ENCODE peak calls at places on chromosome 14, in seven cellular contexts. Z, V, F, E, N, Q and A are unnamed samples. For H3K4me1, the result is how much of the 10 kb centered on the place peaks cover.

GRCh38 chr14:90587252-90587910 is 190.6 kb downstream of the CALM1 start:
- DNase-seq in Z (no peak), V (no peak), F (no peak), Q (no peak), N (no peak), E (no peak), A (no peak)

GRCh38 chr14:90664911-90665695 is 151.1 kb downstream of the TTC7B start:
- DNase-seq in F (no peak), E (no peak), Q (no peak), N (no peak), V (no peak), Z (no peak), A (no peak)

GRCh38 chr14:89849931-89850330 is 104.6 kb downstream of the EFCAB11 start:
- DNase-seq in Q (no peak), N (no peak), Z (no peak), V (peak), E (no peak), F (no peak), A (no peak)

GRCh38 chr14:20799955-20800544 is 2.6 kb downstream of the RNASE1 start:
- DNase-seq in V (no peak), N (no peak), E (no peak), Q (no peak), F (peak), Z (peak), A (no peak)

GRCh38 chr14:61420326-61420725 is 98.9 kb downstream of the PRKCH start:
- DNase-seq in Q (peak), F (no peak), V (peak), N (peak), Z (no peak), E (no peak), A (no peak)

GRCh38 chr14:91295851-91296796 is 51.6 kb upstream of the GPR68 start:
- DNase-seq in N (no peak), Z (no peak), F (no peak), E (no peak), Q (no peak), V (no peak), A (no peak)

GRCh38 chr14:74754899-74755298 is 8.2 kb upstream of the YLPM1 start:
- DNase-seq in V (no peak), N (no peak), F (no peak), E (no peak), Z (no peak), Q (no peak), A (no peak)

GRCh38 chr14:71362920-71363584 is 455.8 kb downstream of the PCNX1 start:
- DNase-seq in V (peak), F (no peak), N (no peak), Q (no peak), Z (no peak), E (no peak), A (no peak)

GRCh38 chr14:42994001-42994736 is 1387.5 kb downstream of the LRFN5 start:
- DNase-seq in Z (no peak), F (no peak), E (no peak), V (peak), N (peak), Q (no peak), A (no peak)

GRCh38 chr14:84228702-84229101 is 1301.2 kb upstream of the FLRT2 start:
- DNase-seq in V (no peak), N (no peak), Z (no peak), Q (no peak), F (no peak), E (no peak), A (no peak)

GRCh38 chr14:63454863-63455622 is 88.1 kb downstream of the PPP2R5E start:
- DNase-seq in F (no peak), E (no peak), N (no peak), Z (no peak), Q (no peak), V (peak), A (no peak)

GRCh38 chr14:63174760-63175191 is 29.5 kb upstream of the RHOJ start:
- DNase-seq in F (peak), Q (peak), V (peak), N (no peak), Z (no peak), E (no peak), A (no peak)

GRCh38 chr14:87170179-87170578 is 822.8 kb downstream of the GALC start:
- DNase-seq in E (no peak), V (no peak), Z (no peak), Q (no peak), F (no peak), N (no peak), A (no peak)

GRCh38 chr14:54881235-54881760 is 21.3 kb downstream of the GCH1 start:
- DNase-seq in V (peak), N (no peak), Z (peak), E (peak), F (peak), Q (no peak), A (no peak)

GRCh38 chr14:93838253-93838652 is 50.0 kb upstream of the PRIMA1 start:
- DNase-seq in N (no peak), V (no peak), F (no peak), E (no peak), Q (no peak), Z (no peak), A (no peak)

GRCh38 chr14:34310724-34311123 is 151.3 kb downstream of the SPTSSA start:
- DNase-seq in F (no peak), V (no peak), Q (no peak), N (no peak), Z (no peak), E (no peak), A (no peak)

GRCh38 chr14:90624732-90625444 is 191.3 kb downstream of the TTC7B start:
- DNase-seq in N (no peak), F (no peak), Q (no peak), Z (no peak), E (no peak), V (no peak), A (no peak)

GRCh38 chr14:91164676-91165075 is 50.8 kb downstream of the DGLUCY start:
- DNase-seq in F (no peak), E (no peak), Z (no peak), Q (no peak), N (peak), V (no peak), A (no peak)

GRCh38 chr14:55450124-55450523 is 9.7 kb upstream of the TBPL2 start:
- DNase-seq in N (no peak), Q (no peak), F (no peak), V (no peak), E (no peak), Z (no peak), A (no peak)

GRCh38 chr14:92514844-92515509 is 1.4 kb downstream of the RIN3 start:
- DNase-seq in E (no peak), Q (no peak), V (no peak), Z (peak), N (no peak), F (no peak), A (no peak)
- H3K4me1 ChIP-seq in E (under half), Q (under half), V (under half), Z (under half), N (under half), F (under half), A (half or more)

GRCh38 chr14:22509036-22509709 is 79.9 kb downstream of the DAD1 start:
- DNase-seq in E (no peak), N (no peak), V (no peak), Q (no peak), Z (no peak), F (no peak), A (no peak)
- H3K4me3 ChIP-seq in E (peak), N (no peak), V (no peak), Q (no peak), Z (no peak), F (no peak), A (peak)

DNA sequence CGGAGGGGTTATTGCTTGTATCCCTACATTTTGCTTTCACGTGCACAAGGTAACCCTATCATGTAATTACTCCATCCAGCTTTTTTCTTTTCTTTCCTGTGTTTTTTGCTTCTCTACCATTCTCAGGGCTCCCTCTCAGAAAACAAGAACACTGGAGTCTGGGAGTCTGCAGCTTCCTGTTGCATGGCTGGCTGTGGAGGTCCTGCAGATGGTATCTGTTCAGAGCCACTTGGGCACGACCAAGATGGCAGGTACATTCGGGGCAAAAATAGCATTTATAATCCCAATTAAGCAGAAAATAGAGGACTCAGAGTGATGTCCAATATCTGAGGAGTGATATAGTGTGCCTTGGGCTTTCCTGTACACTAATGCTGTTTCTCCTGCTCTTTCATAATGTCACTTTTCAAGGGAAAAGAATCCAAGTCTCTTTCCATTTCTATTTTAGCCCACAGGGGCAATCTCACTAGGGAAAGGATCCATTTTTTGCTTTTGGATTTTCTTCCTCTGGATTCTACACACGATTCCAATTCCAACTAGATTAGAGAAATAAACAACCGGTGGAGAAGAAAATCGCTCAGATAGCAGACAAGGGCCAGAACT is 3.2 kb upstream of the NUMB start:
- DNase-seq in N (no peak), Q (no peak), F (no peak), E (no peak), V (no peak), Z (no peak), A (no peak)
- H3K4me1 ChIP-seq in N (under half), Q (under half), F (half or more), E (under half), V (under half), Z (under half), A (under half)

GRCh38 chr14:35402323-35403084 is 2.0 kb downstream of the NFKBIA start:
- DNase-seq in F (peak), Z (peak), E (peak), Q (no peak), V (no peak), N (no peak), A (no peak)
- H3K4me3 ChIP-seq in F (peak), Z (peak), E (peak), Q (no peak), V (peak), N (peak), A (peak)

GRCh38 chr14:68251766-68252100 is 432.2 kb downstream of the RAD51B start:
- DNase-seq in Q (no peak), Z (no peak), E (no peak), F (no peak), V (no peak), N (no peak), A (no peak)

GRCh38 chr14:68254669-68255527 is 435.3 kb downstream of the RAD51B start:
- DNase-seq in E (no peak), N (no peak), Q (no peak), V (no peak), F (no peak), Z (no peak), A (no peak)

GRCh38 chr14:68253878-68254528 is 434.4 kb downstream of the RAD51B start:
- DNase-seq in Q (no peak), Z (no peak), N (no peak), F (no peak), E (no peak), V (no peak), A (no peak)

GRCh38 chr14:68250950-68251765 is 431.6 kb downstream of the RAD51B start:
- DNase-seq in V (no peak), F (no peak), Z (no peak), E (no peak), N (peak), Q (no peak), A (no peak)

DNA sequence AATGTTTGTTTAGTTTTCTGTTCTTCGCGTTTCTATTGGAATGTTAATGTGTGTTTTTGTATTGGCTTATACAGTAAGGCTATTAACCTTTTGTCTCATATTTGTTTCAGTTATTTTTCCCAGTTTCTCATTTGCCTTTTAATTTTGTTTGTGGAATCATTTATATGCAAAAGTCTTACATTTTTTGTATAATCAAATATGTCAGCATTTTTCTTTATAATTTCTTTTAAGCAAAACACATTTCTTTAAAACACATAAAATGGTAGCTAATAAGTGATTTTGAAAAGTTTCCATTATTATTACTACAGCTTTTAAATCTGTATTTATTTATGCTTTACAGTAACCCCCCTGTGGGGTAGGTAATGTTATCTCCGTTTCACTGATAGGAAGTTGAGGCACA is 433.8 kb downstream of the RAD51B start:
- DNase-seq in N (no peak), Q (no peak), F (no peak), V (no peak), Z (no peak), E (no peak), A (no peak)
- H3K4me1 ChIP-seq in N (half or more), Q (half or more), F (half or more), V (under half), Z (under half), E (under half), A (under half)

DNA sequence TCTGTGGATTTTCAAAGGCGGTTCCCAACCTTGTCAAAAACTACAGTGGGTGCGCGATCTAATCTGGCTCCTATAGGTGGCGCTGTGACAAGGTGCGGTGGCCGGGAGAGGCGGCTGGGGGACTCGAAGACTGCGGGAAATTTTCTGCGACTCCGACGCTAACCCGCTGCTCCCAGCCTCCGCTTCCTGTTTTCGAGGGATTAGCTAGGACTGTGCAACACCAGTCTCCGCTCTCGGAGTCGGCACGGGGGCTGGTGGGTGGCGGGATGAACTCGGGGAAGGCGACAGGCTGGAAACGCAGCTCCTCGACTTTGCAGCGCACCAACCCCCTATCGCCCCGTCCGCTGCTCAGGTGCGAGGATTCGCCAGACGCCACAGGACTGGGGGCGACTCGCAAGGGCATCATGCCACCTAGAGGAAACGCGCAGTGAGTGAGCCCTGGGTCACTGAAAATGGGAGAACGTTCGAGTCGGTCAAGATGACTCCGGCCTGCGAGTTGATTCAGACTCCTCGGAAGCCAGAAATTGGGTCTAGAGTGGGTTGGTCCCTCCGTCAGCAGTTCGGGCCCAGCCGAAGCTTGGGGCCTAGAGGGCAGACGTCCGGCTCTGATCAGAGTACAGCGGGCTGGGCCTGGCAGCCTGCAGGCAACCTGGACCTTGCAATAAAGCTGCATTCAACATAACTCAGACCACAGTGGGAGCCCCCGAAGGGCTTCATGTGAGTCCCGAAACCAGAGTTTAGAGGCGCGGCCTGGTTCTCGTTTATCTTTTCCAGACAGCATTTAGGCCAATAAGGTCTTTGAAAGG is 5.5 kb upstream of the PAX9 start:
- DNase-seq in N (no peak), Z (no peak), Q (peak), F (no peak), E (no peak), V (no peak), A (no peak)
- H3K4me3 ChIP-seq in N (no peak), Z (no peak), Q (peak), F (peak), E (no peak), V (no peak), A (no peak)

DNA sequence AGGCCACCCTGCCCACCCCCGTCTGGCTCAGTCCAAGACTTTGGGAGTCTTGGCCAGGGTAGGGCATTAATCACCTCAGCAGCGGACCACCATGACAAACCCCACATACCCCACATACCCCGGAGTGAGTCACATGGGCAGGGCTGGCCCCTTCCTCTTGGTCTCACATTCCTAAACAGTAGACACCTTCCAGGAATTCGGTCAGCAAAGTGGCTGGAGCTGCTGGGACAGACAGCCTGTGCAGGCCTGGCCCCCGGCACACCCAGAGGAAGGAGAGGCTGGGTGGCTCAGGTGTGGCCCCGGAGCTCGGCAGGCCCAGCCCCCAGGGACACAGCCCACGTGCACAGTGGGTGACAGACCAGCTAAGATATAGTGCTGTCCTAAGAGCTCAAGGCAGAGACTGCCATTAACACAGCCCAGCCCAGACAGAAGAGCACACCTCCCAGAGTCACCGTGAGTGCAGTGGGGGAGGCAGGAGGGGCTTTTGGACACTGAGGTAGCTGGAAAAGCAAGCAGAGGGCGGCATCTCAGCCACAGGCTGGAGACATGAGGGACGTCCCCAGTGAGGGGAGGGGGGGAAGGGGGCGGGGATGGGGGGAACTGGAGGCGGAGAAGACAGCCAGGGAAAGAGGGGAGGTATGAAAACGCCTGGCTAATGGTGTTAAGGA is 24.0 kb downstream of the CCDC85C start:
- DNase-seq in F (no peak), E (no peak), N (peak), Z (peak), Q (peak), V (peak), A (no peak)
- H3K4me1 ChIP-seq in F (under half), E (under half), N (half or more), Z (under half), Q (half or more), V (half or more), A (under half)

GRCh38 chr14:106044515-106044914 is 518.1 kb downstream of the TMEM121 start:
- DNase-seq in F (no peak), V (no peak), E (no peak), Q (no peak), Z (no peak), N (no peak), A (no peak)
- H3K4me3 ChIP-seq in F (no peak), V (no peak), E (no peak), Q (no peak), Z (no peak), N (no peak), A (no peak)

GRCh38 chr14:103880986-103881926 is 33.9 kb upstream of the PPP1R13B start:
- DNase-seq in F (no peak), N (no peak), Z (no peak), E (no peak), Q (no peak), V (no peak), A (no peak)

GRCh38 chr14:103879570-103880333 is 32.4 kb upstream of the PPP1R13B start:
- DNase-seq in V (peak), N (no peak), E (no peak), Z (peak), F (no peak), Q (no peak), A (no peak)

GRCh38 chr14:103879118-103879569 is 31.8 kb upstream of the PPP1R13B start:
- DNase-seq in N (no peak), Z (no peak), Q (no peak), E (no peak), F (no peak), V (no peak), A (no peak)

GRCh38 chr14:103881927-103882281 is 34.5 kb upstream of the PPP1R13B start:
- DNase-seq in Q (no peak), N (no peak), F (no peak), E (no peak), V (no peak), Z (no peak), A (no peak)

GRCh38 chr14:103880334-103880985 is 33.1 kb upstream of the PPP1R13B start:
- DNase-seq in Z (peak), E (peak), V (peak), F (peak), Q (no peak), N (no peak), A (peak)
- H3K4me1 ChIP-seq in Z (under half), E (under half), V (under half), F (under half), Q (under half), N (under half), A (under half)

DNA sequence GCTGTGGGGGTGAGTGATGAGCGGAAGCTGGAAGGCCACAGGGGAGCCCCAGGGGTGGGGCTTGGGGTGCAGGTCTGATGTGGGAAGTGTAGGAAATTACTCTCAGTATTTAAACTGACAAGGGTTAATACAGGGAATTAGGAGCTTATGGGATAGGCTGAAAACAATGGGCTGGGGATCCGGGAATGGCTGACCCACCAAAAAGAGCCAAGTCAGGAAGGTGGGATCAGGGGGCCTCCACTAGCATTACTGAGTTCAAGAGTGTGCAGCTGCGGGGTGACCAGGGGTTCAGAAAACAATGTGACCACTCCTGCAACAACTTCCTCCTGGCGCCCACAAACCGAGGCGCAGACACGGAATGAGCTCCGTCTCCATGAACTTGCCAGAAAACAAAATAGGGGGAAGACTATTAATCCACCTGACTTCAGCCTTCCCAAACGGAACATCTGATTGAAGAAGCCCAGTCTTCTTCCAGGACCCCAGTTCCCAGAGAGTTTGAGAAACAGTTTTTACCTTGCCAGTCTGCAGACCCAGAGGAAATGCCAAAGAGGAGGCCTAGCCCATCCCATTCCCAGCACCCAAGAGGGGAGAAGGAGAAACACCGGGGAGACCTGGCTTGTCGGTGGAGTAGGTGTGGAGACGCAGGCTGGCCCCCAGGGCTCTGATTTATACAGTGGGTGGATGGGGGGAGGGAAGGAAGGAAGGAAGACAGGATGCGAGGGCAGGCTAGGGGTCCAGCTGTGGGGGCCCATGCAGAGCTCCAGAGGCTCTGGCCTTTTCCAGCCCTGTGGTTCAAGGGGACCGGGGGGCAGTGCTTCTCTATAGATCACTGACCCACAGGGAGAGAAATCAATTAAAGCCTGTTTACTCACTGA is 16.5 kb upstream of the YY1 start:
- DNase-seq in N (no peak), Q (no peak), Z (no peak), E (no peak), V (no peak), F (no peak), A (no peak)
- H3K4me3 ChIP-seq in N (no peak), Q (peak), Z (peak), E (peak), V (peak), F (peak), A (peak)